ENCODE peak calls at places on chromosomes 16 and 17, in six cellular contexts. Y is hepatocyte; U is heart left ventricle; Z is gastrocnemius medialis; E is neural progenitor cell; O is effector memory CD4-positive, alpha-beta T cell. X is an unnamed sample. For H3K27me3, the result is how much of the 10 kb centered on the place peaks cover.

GRCh38 chr17:44884941-44885340 is 14.3 kb downstream of the EFTUD2 start:
- DNase-seq in E (no peak), Y (no peak), U (no peak), Z (no peak), O (no peak), X (no peak)

GRCh38 chr16:72493681-72494415 is 321.9 kb upstream of the PMFBP1 start:
- DNase-seq in U (no peak), Y (no peak), O (no peak), E (no peak), Z (no peak), X (no peak)

GRCh38 chr17:73228748-73229236 is 32.9 kb downstream of the CPSF4L start:
- DNase-seq in E (no peak), Z (peak), O (no peak), U (no peak), Y (peak), X (peak)

GRCh38 chr17:61714300-61714699 is 123.3 kb upstream of the NACA2 start:
- DNase-seq in Z (no peak), O (no peak), E (no peak), U (no peak), Y (no peak), X (no peak)

GRCh38 chr16:6863135-6863534 is 469.5 kb upstream of the RBFOX1 start:
- DNase-seq in E (peak), U (no peak), Y (no peak), O (no peak), Z (no peak), X (no peak)

GRCh38 chr17:14813649-14814048 is 451.5 kb downstream of the PMP22 start:
- DNase-seq in Z (no peak), O (no peak), U (peak), Y (peak), E (peak), X (no peak)

GRCh38 chr17:39527220-39527813 is 66.0 kb downstream of the CDK12 start:
- DNase-seq in Z (no peak), O (no peak), U (no peak), Y (no peak), E (peak), X (no peak)

GRCh38 chr16:70380205-70380918 is 33.7 kb downstream of the DDX19A start:
- DNase-seq in O (peak), E (peak), Z (peak), Y (peak), U (peak), X (no peak)

GRCh38 chr17:57043276-57043675 is 41.8 kb upstream of the AKAP1 start:
- DNase-seq in O (no peak), Y (no peak), U (no peak), E (no peak), Z (no peak), X (no peak)
- H3K27me3 ChIP-seq in O (under half), Y (under half), U (under half), E (under half), Z (under half), X (under half)

GRCh38 chr16:54290203-54291106 is 3.9 kb upstream of the IRX3 start:
- DNase-seq in Y (no peak), Z (no peak), O (no peak), E (peak), U (peak), X (no peak)
- H3K27me3 ChIP-seq in Y (half or more), Z (under half), O (under half), E (half or more), U (under half), X (under half)

DNA sequence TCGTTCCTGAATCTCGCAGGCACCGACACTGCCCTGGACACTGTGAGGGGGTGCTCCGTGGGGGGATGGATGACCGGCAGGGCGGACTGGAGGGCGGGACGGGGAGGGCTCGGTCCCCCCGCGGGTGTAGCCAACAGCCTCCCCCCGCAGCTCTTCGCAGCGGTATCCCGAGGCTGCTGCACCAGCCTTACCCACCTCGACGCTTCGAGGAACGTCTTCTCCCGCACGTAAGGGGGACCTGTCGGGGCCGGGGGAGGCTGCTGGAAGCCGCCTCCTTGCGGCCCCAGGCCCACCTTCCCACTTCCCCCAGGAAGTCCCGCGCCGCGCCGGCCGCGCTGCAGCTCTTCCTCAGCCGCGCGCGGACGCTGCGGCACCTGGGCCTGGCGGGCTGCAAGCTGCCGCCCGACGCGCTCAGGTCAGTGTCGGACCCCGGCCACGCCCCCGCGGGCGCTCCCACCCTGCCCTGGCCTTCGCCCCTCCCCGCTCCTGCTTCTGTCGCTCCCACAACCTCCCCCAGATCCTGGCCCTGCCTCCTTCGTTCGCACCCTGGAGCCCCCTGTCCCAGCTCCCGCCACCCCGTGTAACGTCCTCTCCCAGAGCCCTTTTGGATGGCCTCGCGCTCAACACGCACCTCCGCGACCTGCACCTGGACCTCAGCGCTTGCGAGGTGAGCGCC is 3.3 kb downstream of the CARMIL2 start:
- DNase-seq in Y (no peak), O (no peak), Z (no peak), E (no peak), U (no peak), X (no peak)
- H3K27me3 ChIP-seq in Y (under half), O (under half), Z (half or more), E (half or more), U (half or more), X (under half)

GRCh38 chr17:50560185-50560824 is at the start of gene CACNA1G:
- DNase-seq in E (peak), Z (peak), U (peak), Y (peak), O (peak), X (peak)

GRCh38 chr17:50558091-50558490 is 2.4 kb upstream of the CACNA1G start:
- DNase-seq in U (no peak), Y (no peak), O (no peak), E (no peak), Z (no peak), X (no peak)

GRCh38 chr17:50559674-50560184 is 786 bp upstream of the CACNA1G start:
- DNase-seq in Y (peak), O (no peak), U (no peak), Z (no peak), E (peak), X (peak)

GRCh38 chr17:50558581-50558954 is 1.9 kb upstream of the CACNA1G start:
- DNase-seq in E (no peak), U (no peak), Z (no peak), Y (no peak), O (no peak), X (no peak)

GRCh38 chr17:50558955-50559614 is 1.4 kb upstream of the CACNA1G start:
- DNase-seq in Z (no peak), U (no peak), O (no peak), Y (peak), E (peak), X (no peak)
- H3K27me3 ChIP-seq in Z (half or more), U (under half), O (under half), Y (half or more), E (half or more), X (under half)

DNA sequence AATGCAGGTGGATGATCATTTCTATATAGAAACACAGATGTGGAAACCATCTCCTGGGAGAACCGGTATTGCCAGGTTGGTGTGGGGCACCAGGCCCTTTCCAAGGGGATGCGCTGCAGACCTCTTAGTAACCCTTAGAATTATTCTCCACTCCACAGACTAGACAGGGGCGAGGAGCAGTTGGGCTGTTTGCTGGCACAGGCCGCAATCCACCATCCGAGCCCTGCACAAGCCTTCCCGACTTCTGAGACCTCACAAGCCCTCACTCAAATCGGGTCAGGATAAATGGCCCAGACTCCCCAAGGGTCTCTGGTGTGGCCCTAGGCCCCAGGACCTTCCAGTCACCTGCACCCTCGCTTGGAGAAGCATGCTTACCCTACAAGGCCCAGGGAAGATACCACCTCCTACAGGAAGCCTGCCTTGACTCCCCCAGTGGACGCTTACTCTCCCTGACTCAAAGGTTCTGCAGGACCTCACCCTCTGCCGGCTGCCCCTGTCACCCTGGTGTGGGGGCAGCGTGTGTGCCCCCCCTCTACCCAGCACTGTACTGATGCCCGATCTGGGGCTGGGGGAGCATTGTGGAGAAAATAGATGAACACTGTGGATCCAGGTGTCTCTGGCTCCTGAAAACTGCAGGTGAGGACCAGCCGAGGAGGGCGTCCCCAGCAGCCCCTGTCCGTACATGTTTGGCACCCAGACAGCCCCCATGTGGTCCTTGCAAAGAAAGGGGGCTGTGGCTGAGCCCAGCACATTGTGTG is 49.8 kb upstream of the ACSF3 start:
- DNase-seq in O (no peak), U (peak), Y (no peak), Z (no peak), E (no peak), X (no peak)
- H3K27me3 ChIP-seq in O (under half), U (half or more), Y (under half), Z (under half), E (under half), X (under half)

DNA sequence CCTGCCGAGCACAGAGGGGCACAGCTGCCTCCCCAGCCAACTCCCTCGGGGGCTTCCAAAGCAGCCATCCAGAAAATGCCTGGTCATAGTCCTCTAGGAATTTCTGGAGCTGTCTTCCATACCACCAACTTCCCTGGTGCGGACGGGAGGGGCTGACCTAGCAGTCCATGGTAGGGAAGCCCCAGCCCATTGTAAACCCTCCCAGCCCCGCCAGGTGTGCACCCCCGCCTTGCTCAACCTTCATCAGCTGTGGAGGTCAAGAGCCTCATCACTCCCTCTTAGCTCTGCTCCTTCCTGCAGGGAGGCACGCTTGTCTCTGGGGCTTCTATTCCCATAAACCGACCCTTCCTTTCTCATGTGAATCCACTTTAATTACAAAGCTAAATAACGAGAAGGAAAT is 181.3 kb downstream of the ENGASE start:
- DNase-seq in E (no peak), Y (no peak), U (no peak), O (no peak), Z (no peak), X (no peak)
- H3K27me3 ChIP-seq in E (under half), Y (under half), U (under half), O (under half), Z (under half), X (under half)

X was measured in thoracic aorta.